ENCODE peak calls at places on chromosomes 13 and 19, in four cellular contexts. Q is GM12891, R is GM12878, V is H1. X is an unnamed sample.

GRCh38 chr19:55220525-55220924 is 8.0 kb downstream of the TMEM86B start:
- DNase-seq in R (no peak), Q (no peak), V (no peak), X (no peak)

GRCh38 chr13:100566543-100566942 is 22.0 kb downstream of the GGACT start:
- DNase-seq in Q (no peak), R (no peak), V (no peak), X (no peak)

GRCh38 chr19:18294467-18294864 is 13.0 kb upstream of the JUND start:
- DNase-seq in Q (no peak), V (no peak), R (no peak), X (no peak)

GRCh38 chr19:1923319-1923718 is 17.7 kb upstream of the CSNK1G2 start:
- DNase-seq in Q (no peak), R (no peak), V (no peak), X (no peak)

GRCh38 chr13:26254583-26255102 is 714 bp downstream of the CDK8 start:
- DNase-seq in Q (peak), V (no peak), R (no peak), X (peak)

GRCh38 chr13:111461445-111462149 is 141.2 kb downstream of the TEX29 start:
- DNase-seq in R (no peak), Q (no peak), V (no peak), X (no peak)

GRCh38 chr19:33459691-33460090 is 61.9 kb downstream of the PEPD start:
- DNase-seq in Q (no peak), R (no peak), V (no peak), X (no peak)

GRCh38 chr19:32172761-32173160 is 172.6 kb upstream of the ZNF507 start:
- DNase-seq in R (no peak), Q (no peak), V (no peak), X (no peak)

GRCh38 chr13:25738342-25738771 is 313.5 kb downstream of the SHISA2 start:
- DNase-seq in V (no peak), R (no peak), Q (no peak), X (no peak)

GRCh38 chr13:29934531-29935308 is 84.3 kb upstream of the UBL3 start:
- DNase-seq in V (no peak), Q (no peak), R (no peak), X (no peak)

GRCh38 chr13:34521166-34521565 is 420.9 kb upstream of the NBEA start:
- DNase-seq in Q (no peak), R (no peak), V (no peak), X (no peak)

GRCh38 chr19:10981496-10981895 is 20.7 kb downstream of the SMARCA4 start:
- DNase-seq in Q (no peak), V (no peak), R (no peak), X (no peak)

GRCh38 chr13:45873491-45874360 is 22.2 kb upstream of the SIAH3 start:
- DNase-seq in Q (no peak), V (no peak), R (no peak), X (no peak)

GRCh38 chr19:39100500-39101166 is 16.5 kb downstream of the ACP7 start:
- DNase-seq in R (no peak), V (no peak), Q (no peak), X (no peak)

GRCh38 chr13:51262501-51263211 is 40.5 kb downstream of the FAM124A start:
- DNase-seq in V (no peak), R (no peak), Q (no peak), X (no peak)

GRCh38 chr13:65964672-65965071 is 1265.5 kb downstream of the PCDH9 start:
- DNase-seq in Q (no peak), V (no peak), R (no peak), X (no peak)

GRCh38 chr13:106153041-106153440 is 382.4 kb downstream of the EFNB2 start:
- DNase-seq in V (no peak), R (no peak), Q (no peak), X (no peak)

GRCh38 chr13:21230516-21230915 is 54.1 kb downstream of the MRPL57 start:
- DNase-seq in Q (no peak), V (no peak), R (no peak), X (no peak)

GRCh38 chr19:13954185-13954584 is 1.9 kb downstream of the DCAF15 start:
- DNase-seq in V (no peak), R (no peak), Q (no peak), X (no peak)

GRCh38 chr13:47997384-47997783 is 3.7 kb downstream of the SUCLA2 start:
- DNase-seq in Q (no peak), V (no peak), R (no peak), X (no peak)

GRCh38 chr13:38868870-38869269 is 121.8 kb downstream of the STOML3 start:
- DNase-seq in R (no peak), V (no peak), Q (no peak), X (no peak)

GRCh38 chr19:44308011-44308410 is 3.2 kb upstream of the ZNF235 start:
- DNase-seq in R (no peak), V (no peak), Q (no peak), X (no peak)

GRCh38 chr13:36072127-36072526 is 59.1 kb downstream of the DCLK1 start:
- DNase-seq in Q (no peak), V (no peak), R (no peak), X (no peak)

GRCh38 chr19:4597975-4598671 is 38.6 kb upstream of the SEMA6B start:
- DNase-seq in V (no peak), R (no peak), Q (peak), X (peak)

GRCh38 chr19:58243351-58243750 is 14.6 kb downstream of the ZNF544 start:
- DNase-seq in Q (no peak), R (no peak), V (no peak), X (no peak)

GRCh38 chr19:7083076-7083956 is 13.8 kb downstream of the ZNF557 start:
- DNase-seq in R (no peak), V (no peak), Q (no peak), X (no peak)

GRCh38 chr13:42355118-42355840 is 83.3 kb downstream of the AKAP11 start:
- DNase-seq in Q (no peak), R (no peak), V (no peak), X (no peak)

GRCh38 chr13:113445791-113446487 is 7.3 kb downstream of the ADPRHL1 start:
- DNase-seq in R (no peak), V (no peak), Q (no peak), X (no peak)

GRCh38 chr13:106104281-106104901 is 431.1 kb downstream of the EFNB2 start:
- DNase-seq in Q (no peak), R (no peak), V (no peak), X (no peak)

DNA sequence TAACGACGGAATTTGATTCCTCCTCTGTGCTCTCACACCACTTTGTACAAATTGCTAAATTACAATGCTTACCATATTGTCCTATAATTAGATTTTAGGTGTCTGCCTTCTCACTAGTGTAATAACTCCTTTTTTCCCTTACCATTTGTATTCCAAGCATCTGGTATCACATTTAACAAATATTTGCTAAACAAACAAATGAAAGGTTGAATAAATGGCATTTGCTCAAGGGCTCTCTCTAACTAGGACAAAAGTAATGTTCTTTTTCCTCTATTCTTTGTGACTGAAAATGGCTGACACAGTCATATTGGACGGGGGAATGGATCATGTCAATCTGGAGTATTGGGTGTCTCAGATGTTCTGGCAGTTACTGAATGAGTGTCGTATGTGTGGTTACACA is 99.7 kb downstream of the ENOX1 start:
- DNase-seq in V (no peak), Q (no peak), R (no peak), X (no peak)
- TF ChIP-seq POLR2AphosphoS5 in V (no peak), Q (no peak), R (no peak), X (no peak)

DNA sequence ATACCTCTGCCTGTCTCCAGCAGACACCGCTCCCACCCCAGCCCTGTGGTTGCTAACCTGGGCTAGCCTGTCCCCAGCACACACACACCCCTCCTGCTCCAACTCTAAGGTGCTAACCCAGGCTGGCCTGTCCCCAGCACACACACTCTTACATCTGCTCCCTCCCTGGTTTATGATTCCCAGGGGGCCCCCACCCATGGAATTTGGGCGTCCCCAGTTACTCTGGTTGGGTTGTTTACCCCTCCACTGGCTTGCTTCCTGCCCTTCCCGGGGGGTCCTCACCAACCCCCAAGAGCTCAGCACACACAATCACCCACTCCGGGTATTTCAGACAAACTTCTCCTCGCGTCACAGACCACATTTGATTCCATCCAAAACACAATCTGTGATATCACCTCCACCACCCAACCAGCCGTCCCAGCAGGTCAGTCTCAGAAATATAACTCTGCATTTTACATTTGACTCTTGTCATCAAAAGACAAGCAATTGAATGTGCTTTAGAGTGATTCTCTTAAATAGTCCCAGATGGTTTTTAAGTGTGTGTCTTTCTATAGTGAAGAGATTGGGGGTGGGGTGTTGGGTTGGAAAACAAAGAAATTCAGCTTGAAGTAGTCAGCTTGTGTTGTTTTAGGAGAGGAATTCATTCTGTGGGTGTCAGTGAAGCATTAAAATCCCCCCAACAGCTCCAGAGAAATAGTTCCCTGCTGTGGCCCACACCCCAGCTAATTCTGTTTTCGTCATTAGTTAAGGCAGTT is 20.1 kb downstream of the COL4A2 start:
- DNase-seq in V (no peak), Q (no peak), R (no peak), X (no peak)
- TF ChIP-seq POLR2A in V (no peak), Q (no peak), R (no peak), X (no peak)

DNA sequence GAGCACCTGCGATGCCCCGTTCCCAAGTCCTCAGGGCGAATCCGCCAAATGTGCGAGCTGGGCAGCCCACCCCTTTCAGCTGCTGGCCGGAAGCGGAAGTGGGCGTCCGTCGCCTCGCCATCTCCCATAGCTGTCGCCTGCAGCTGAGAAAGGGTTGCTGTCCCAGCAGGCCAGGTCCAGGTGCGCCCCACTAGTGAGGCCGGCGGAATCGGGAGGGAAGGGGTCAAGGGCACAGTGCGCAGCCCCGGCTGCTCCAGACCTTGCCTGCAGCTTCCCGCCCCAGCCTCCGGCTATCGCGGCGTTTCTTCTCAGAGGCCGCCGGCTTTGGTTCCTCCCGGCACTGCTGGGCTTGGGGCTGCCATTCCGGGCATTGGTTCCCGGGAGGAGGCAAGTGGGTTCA is at the start of gene ZNF177:
- DNase-seq in Q (no peak), R (no peak), V (no peak), X (no peak)
- TF ChIP-seq TAF1 in Q (no peak), R (no peak), V (no peak), X (no peak)

DNA sequence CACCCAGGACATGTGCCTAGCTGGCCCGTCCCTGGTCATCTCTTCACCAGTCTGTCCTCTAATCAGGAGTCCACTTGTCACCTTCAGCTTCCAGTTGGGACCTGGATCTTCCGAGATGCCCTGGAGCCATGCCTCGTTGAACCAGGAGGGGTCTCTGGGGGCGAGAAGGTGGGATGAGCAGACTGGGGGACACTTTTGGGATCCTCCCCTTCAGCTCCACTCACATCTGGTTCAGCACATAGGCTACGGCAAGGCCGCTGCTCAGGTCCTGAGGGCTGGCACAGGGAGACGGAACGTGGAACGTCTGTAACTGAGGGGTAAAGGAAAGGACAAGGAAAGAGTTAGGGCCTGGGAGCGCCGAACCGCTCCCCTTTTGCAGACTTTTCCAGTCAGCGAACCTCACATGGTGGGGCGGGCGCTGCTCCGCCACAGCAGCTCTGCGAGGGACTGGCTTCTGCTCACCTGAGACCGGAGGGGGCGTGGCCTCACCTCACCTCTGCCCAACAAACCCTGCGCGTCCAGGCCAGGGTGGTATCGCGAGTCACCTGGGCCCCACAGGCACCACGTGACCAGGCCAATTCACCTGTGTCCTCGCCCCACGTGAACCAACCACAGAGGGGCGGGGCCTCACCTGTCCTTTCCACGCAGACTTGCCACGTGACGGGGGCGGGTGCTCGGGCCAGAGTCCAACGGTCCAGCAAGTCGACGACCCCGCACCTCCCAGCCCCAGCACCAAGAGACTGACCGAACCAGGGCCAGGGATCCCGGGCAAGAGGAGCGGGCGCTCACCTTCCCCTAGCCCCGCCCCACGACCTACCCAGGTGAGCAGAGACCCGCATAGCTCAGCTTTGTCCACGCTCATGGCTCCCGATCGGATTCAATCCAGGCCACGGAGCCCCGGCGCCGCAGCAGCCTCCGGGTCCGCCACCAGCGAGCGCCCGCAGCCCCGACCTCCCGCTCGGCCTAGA is at the start of gene HOOK2:
- DNase-seq in V (no peak), R (no peak), Q (no peak), X (no peak)
- TF ChIP-seq POLR2AphosphoS5 in V (no peak), R (no peak), Q (no peak), X (no peak)

GRCh38 chr19:45424191-45425058 is 708 bp upstream of the ERCC1 start:
- DNase-seq in R (no peak), V (no peak), Q (no peak), X (no peak)

GRCh38 chr19:45423033-45423588 is 606 bp downstream of the ERCC1 start:
- DNase-seq in V (no peak), R (no peak), Q (no peak), X (no peak)

GRCh38 chr19:45423589-45424190 is at the start of gene ERCC1:
- DNase-seq in R (peak), V (peak), Q (peak), X (peak)

DNA sequence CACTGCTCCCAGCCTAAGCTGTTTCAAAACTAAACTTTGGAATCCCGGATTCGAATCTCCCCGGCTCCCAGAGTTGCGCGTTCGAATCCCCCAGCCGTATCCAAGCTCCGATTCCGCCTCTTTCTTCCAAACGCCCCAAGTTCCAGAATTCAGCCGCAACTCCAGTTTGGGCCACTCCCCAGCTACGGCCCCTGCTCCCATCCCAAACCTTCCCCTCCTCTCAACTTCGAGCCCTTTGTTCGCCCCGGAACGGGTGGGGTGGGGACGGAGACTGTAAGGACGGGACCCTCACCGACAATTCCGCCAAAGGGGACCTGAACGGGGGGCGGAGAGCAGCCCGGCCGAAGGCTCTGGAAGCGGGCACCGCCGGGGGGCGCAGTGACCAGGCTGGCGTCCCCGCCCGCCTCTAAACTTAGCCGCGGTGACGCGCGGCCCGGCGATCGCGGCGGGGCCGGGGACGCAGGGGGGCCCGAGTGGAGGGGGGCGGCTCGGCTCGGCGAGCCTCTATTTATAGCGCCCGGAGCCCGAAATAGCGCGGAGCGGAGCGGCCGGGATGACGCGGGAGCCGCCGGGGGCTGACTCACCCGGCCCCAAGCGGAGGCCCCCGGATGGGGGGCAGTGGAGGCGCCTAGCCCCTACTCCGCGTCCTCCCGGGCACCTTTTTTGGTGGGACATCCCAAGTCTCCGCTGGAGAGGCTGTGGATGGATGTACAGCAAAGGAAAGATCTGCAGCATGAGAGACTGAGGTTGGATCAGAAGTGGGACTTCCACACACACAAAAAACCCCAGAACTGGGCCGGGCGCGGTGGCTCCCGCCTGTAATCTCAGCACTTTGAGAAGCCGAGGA is 4.9 kb upstream of the ERCC1 start:
- DNase-seq in R (no peak), Q (peak), V (no peak), X (no peak)
- TF ChIP-seq POLR2A in R (no peak), Q (no peak), V (no peak), X (no peak)

GRCh38 chr13:98397861-98398260 is 179.0 kb downstream of the STK24 start:
- DNase-seq in R (no peak), V (no peak), Q (no peak), X (no peak)

GRCh38 chr13:98397221-98397620 is 179.7 kb downstream of the STK24 start:
- DNase-seq in V (no peak), Q (no peak), R (no peak), X (no peak)

GRCh38 chr13:98393873-98394272 is 183.0 kb downstream of the STK24 start:
- DNase-seq in V (no peak), R (no peak), Q (no peak), X (no peak)

GRCh38 chr13:98394820-98395510 is 181.9 kb downstream of the STK24 start:
- DNase-seq in Q (no peak), R (no peak), V (no peak), X (no peak)

GRCh38 chr13:98396071-98396710 is 180.7 kb downstream of the STK24 start:
- DNase-seq in Q (no peak), R (no peak), V (no peak), X (no peak)
- TF ChIP-seq TAF1 in Q (no peak), R (no peak), V (no peak), X (no peak)

DNA sequence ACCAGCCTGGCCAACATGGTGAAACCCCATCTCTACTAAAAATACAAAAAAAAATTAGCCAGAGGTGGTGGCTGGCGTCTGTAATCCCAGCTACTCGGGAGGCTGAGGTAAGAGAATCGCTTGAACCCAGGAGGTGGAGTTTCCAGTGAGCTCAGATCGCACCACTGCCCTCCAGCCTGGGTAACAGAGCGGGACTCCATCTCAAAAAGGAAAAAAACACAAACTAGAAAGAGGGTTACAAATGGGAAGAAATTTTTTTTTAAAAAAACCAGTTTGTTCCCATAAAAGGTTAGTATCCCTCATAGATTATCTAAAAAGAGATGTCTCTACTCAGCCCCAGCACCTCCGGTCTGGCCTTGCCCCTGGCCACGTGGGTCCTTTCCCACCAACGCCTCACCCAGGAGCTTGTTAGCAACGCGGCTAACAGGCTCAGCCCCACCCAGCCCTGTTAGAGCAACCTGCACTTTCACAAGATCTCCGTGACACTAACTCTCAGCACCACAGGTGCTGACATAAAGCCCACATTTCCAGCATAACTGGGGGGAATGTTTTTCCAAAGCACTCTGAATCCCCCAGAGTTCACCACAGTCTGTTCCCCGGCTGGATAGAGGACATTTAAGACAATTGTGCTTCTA is 4.3 kb downstream of the DMKN start:
- DNase-seq in Q (no peak), V (no peak), R (peak), X (peak)
- TF ChIP-seq POLR2AphosphoS5 in Q (no peak), V (no peak), R (no peak), X (no peak)

X was measured in GM12892.